ENCODE peak calls at places on chromosomes 5 and 9, in seven cellular contexts. T is mesendoderm, G is neuronal stem cell, I is mesenchymal stem cell, Y is trophoblast cell, R is H9, O is H1. W is an unnamed sample.

GRCh38 chr9:36823466-36823865 is 210.6 kb downstream of the PAX5 start:
- DNase-seq in O (no peak), G (no peak), R (no peak), Y (no peak), I (no peak), T (no peak), W (no peak)

GRCh38 chr5:73282383-73282782 is 109.4 kb downstream of the TMEM174 start:
- DNase-seq in T (no peak), G (no peak), R (no peak), Y (no peak), O (no peak), I (no peak), W (no peak)

GRCh38 chr9:107749787-107750444 is 260.3 kb upstream of the KLF4 start:
- DNase-seq in I (peak; percentile 87), G (no peak), Y (no peak), O (no peak), T (peak; percentile 85), R (peak; percentile 79), W (peak; percentile 96)

GRCh38 chr9:3525088-3525835 is 539 bp downstream of the RFX3 start:
- DNase-seq in G (no peak), I (no peak), T (peak; percentile 51), R (no peak), Y (no peak), O (no peak), W (no peak)

GRCh38 chr5:168085321-168086040 is 206.0 kb upstream of the WWC1 start:
- DNase-seq in Y (no peak), T (no peak), I (peak; percentile 32), O (no peak), R (no peak), G (no peak), W (no peak)

GRCh38 chr5:175823731-175824525 is 47.5 kb upstream of the CPLX2 start:
- DNase-seq in T (peak; percentile 79), O (no peak), I (no peak), Y (no peak), G (no peak), R (peak; percentile 70), W (no peak)

GRCh38 chr5:103119067-103119764 is 722 bp downstream of the GIN1 start:
- DNase-seq in O (no peak), T (peak; percentile 2), G (peak; percentile 11), R (no peak), I (no peak), Y (no peak), W (peak; percentile 13)

GRCh38 chr9:13939129-13939528 is 374.8 kb downstream of the NFIB start:
- DNase-seq in Y (no peak), I (peak; percentile 65), O (no peak), T (no peak), R (no peak), G (no peak), W (peak; percentile 88)

GRCh38 chr5:115831163-115831768 is 10.1 kb downstream of the ATG12 start:
- DNase-seq in T (peak; percentile 51), Y (no peak), O (no peak), I (peak; percentile 58), R (no peak), G (peak; percentile 24), W (peak; percentile 49)

GRCh38 chr9:134839441-134840125 is 41.0 kb upstream of the FCN2 start:
- DNase-seq in I (no peak), R (peak; percentile 71), G (no peak), O (no peak), Y (no peak), T (peak; percentile 29), W (no peak)

GRCh38 chr5:83744851-83745250 is 24.2 kb upstream of the HAPLN1 start:
- DNase-seq in I (no peak), O (no peak), T (no peak), G (no peak), R (no peak), Y (peak; percentile 25), W (peak; percentile 17)

GRCh38 chr5:116494784-116495480 is 79.7 kb downstream of the SEMA6A start:
- DNase-seq in Y (no peak), R (no peak), I (no peak), T (no peak), O (no peak), G (no peak), W (no peak)

GRCh38 chr5:168055982-168056381 is 235.5 kb upstream of the WWC1 start:
- DNase-seq in O (no peak), G (no peak), I (no peak), R (no peak), T (no peak), Y (no peak), W (no peak)

GRCh38 chr5:163912023-163912422 is 406.6 kb downstream of the MAT2B start:
- DNase-seq in R (no peak), O (no peak), I (no peak), G (no peak), T (no peak), Y (no peak), W (no peak)

GRCh38 chr5:133905494-133905893 is 62.9 kb downstream of the C5orf15 start:
- DNase-seq in O (no peak), R (no peak), G (no peak), I (no peak), T (peak; percentile 25), Y (no peak), W (no peak)

GRCh38 chr9:20331095-20331685 is 291.1 kb downstream of the MLLT3 start:
- DNase-seq in R (no peak), O (no peak), G (no peak), Y (no peak), I (no peak), T (no peak), W (no peak)

GRCh38 chr5:180068519-180069090 is 3.0 kb downstream of the RNF130 start:
- DNase-seq in G (no peak), I (no peak), Y (no peak), R (no peak), T (no peak), O (no peak), W (no peak)

GRCh38 chr5:91397791-91398190 is 14.7 kb upstream of the ARRDC3 start:
- DNase-seq in G (no peak), T (no peak), O (no peak), Y (no peak), I (no peak), R (no peak), W (no peak)

GRCh38 chr9:104808030-104808614 is 44.2 kb downstream of the NIPSNAP3B start:
- DNase-seq in I (no peak), Y (no peak), T (peak; percentile 35), O (no peak), R (peak; percentile 38), G (no peak), W (peak; percentile 55)

GRCh38 chr5:60563696-60564324 is 136.2 kb downstream of the DEPDC1B start:
- DNase-seq in Y (no peak), O (no peak), G (no peak), T (no peak), R (no peak), I (no peak), W (no peak)

GRCh38 chr5:32001284-32001683 is 172.8 kb downstream of the GOLPH3 start:
- DNase-seq in G (no peak), R (no peak), T (no peak), O (no peak), Y (no peak), I (no peak), W (no peak)

GRCh38 chr5:32001722-32002121 is 172.4 kb downstream of the GOLPH3 start:
- DNase-seq in I (no peak), T (no peak), G (no peak), O (no peak), R (no peak), Y (no peak), W (no peak)

GRCh38 chr5:32000726-32001125 is 173.4 kb downstream of the GOLPH3 start:
- DNase-seq in O (no peak), R (no peak), T (no peak), G (no peak), Y (no peak), I (no peak), W (no peak)

GRCh38 chr5:31996909-31997308 is 177.2 kb downstream of the GOLPH3 start:
- DNase-seq in T (no peak), R (no peak), G (no peak), I (no peak), O (no peak), Y (no peak), W (no peak)

GRCh38 chr5:31999470-31999869 is 174.6 kb downstream of the GOLPH3 start:
- DNase-seq in Y (no peak), T (no peak), I (no peak), G (no peak), R (no peak), O (no peak), W (no peak)
- H3K4me2 ChIP-seq in Y (no peak overlapping the region), T (no peak overlapping the region), I (no peak overlapping the region), G (no peak overlapping the region), R (no peak overlapping the region), O (no peak overlapping the region), W (no peak overlapping the region)

DNA sequence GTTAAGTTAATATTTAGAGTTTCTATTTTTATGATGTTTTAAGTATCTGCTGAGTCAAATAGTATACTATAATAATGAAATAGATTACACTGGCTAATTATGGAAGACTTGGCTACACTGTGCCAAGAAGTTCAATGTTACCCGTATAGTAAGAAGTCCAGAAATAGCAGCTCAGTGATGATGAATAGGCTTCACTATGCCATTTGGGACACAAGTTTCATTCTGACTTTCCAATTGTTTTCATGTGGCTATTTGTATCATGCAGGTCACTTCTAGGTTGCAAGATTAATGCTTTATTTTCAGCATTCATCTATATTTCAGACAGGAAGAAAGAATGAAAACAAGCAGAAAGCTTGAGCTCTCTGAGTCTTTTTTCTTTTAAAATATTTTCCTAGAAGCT is 194.5 kb upstream of the RIOK2 start:
- DNase-seq in I (no peak), R (no peak), T (no peak), O (no peak), Y (no peak), G (no peak), W (no peak)
- H2BK5ac ChIP-seq in I (no peak overlapping the region), R (no peak overlapping the region), T (no peak overlapping the region), O (no peak overlapping the region), Y (no peak overlapping the region), G (no peak overlapping the region), W (no peak overlapping the region)

GRCh38 chr9:127905788-127906191 is 6.4 kb upstream of the ST6GALNAC6 start:
- DNase-seq in R (no peak), Y (no peak), G (no peak), O (no peak), T (no peak), I (no peak), W (no peak)
- H3K27ac ChIP-seq in R (no peak overlapping the region), Y (no peak overlapping the region), G (no peak overlapping the region), O (no peak overlapping the region), T (no peak overlapping the region), I (no peak overlapping the region), W (no peak overlapping the region)

DNA sequence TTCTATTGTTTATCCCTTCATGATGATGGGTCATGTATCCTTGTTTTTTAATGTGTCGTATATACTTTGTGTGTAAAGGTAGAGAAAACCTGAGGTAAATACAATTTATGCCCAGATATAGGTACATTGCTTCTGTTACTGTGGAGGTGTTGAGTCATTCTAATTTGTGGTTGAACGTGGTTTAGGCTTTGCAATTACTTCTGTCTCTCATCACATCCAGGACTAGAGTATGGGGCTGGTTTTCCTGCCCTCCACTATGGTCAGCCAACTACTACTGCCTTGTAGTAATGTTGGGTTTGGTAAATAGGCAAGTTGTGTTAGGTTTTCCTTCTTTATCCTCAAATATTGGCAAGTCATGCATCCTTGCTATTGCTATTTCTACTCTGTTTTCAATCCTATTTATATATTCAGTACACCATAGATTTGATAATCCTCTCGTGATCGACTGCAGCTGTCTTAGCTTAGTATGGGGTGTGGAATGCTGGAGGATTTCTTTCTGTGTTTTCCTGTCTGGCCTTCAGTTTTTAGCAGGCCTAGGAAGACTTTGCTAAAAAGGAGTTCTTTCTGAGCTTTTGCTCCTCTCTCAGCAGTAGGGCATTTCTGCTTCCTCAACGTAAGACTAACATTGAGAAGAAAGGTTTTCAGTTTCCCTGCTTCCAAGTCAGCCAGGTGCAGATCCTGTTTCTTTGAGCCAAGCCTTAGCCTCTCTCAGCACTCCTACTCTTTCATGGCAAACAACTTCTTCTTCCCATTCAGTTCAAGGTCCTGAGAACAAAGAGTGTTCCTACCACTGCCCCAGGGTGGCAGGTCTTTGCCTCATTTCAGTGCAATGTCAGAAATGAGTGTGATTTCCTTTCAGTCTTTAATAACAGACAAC is 844.4 kb upstream of the CDH18 start:
- DNase-seq in O (no peak), R (no peak), I (no peak), Y (no peak), G (no peak), T (no peak), W (no peak)
- H3K4me2 ChIP-seq in O (no peak overlapping the region), R (no peak overlapping the region), I (no peak overlapping the region), Y (no peak overlapping the region), G (no peak overlapping the region), T (no peak overlapping the region), W (no peak overlapping the region)